ENCODE peak calls at places on chromosomes 2 and 18, in four cellular contexts. O, P, M and U are unnamed samples.

GRCh38 chr2:95334916-95335641 is 37.9 kb downstream of the KCNIP3 start:
- DNase-seq in O (no peak), P (no peak), M (no peak), U (no peak)

GRCh38 chr2:105290981-105291660 is 38.4 kb downstream of the TGFBRAP1 start:
- DNase-seq in O (no peak), P (no peak), M (no peak), U (no peak)

GRCh38 chr2:3692375-3692774 is 11.0 kb upstream of the DCDC2C start:
- DNase-seq in O (peak; percentile 23), P (peak; percentile 49), M (no peak), U (no peak)

GRCh38 chr2:223114170-223114569 is 62.2 kb downstream of the KCNE4 start:
- DNase-seq in O (no peak), P (no peak), M (no peak), U (no peak)

GRCh38 chr2:147933931-147934330 is 86.6 kb downstream of the ORC4 start:
- DNase-seq in O (no peak), P (no peak), M (no peak), U (no peak)

GRCh38 chr2:177758591-177759371 is 313.8 kb downstream of the PDE11A start:
- DNase-seq in O (peak; percentile 16), P (peak; percentile 46), M (peak; percentile 45), U (no peak)

GRCh38 chr2:15714002-15714401 is 122.3 kb downstream of the DDX1 start:
- DNase-seq in O (no peak), P (no peak), M (no peak), U (no peak)

GRCh38 chr2:75375646-75376582 is 176.6 kb upstream of the TACR1 start:
- DNase-seq in O (no peak), P (no peak), M (no peak), U (no peak)

GRCh38 chr2:217622205-217622621 is 380.6 kb downstream of the TNS1 start:
- DNase-seq in O (peak; percentile 85), P (peak; percentile 7), M (no peak), U (no peak)

GRCh38 chr2:224268441-224268840 is 133.5 kb downstream of the FAM124B start:
- DNase-seq in O (peak; percentile 49), P (peak; percentile 84), M (no peak), U (no peak)

GRCh38 chr18:51211552-51211951 is 14.1 kb upstream of the MEX3C start:
- DNase-seq in O (peak; percentile 85), P (no peak), M (no peak), U (peak; percentile 63)

GRCh38 chr2:75634945-75635344 is 11.6 kb upstream of the MRPL19 start:
- DNase-seq in O (no peak), P (no peak), M (no peak), U (no peak)

GRCh38 chr2:109350526-109350925 is 221.5 kb downstream of the SH3RF3 start:
- DNase-seq in O (no peak), P (no peak), M (no peak), U (no peak)

GRCh38 chr2:204008352-204008751 is 71.8 kb downstream of the ICOS start:
- DNase-seq in O (no peak), P (no peak), M (no peak), U (no peak)

GRCh38 chr2:130728007-130728454 is 839 bp upstream of the GPR148 start:
- DNase-seq in O (no peak), P (peak; percentile 15), M (no peak), U (no peak)

GRCh38 chr2:240134466-240134865 is 1.6 kb downstream of the COPS9 start:
- DNase-seq in O (no peak), P (no peak), M (no peak), U (no peak)

DNA sequence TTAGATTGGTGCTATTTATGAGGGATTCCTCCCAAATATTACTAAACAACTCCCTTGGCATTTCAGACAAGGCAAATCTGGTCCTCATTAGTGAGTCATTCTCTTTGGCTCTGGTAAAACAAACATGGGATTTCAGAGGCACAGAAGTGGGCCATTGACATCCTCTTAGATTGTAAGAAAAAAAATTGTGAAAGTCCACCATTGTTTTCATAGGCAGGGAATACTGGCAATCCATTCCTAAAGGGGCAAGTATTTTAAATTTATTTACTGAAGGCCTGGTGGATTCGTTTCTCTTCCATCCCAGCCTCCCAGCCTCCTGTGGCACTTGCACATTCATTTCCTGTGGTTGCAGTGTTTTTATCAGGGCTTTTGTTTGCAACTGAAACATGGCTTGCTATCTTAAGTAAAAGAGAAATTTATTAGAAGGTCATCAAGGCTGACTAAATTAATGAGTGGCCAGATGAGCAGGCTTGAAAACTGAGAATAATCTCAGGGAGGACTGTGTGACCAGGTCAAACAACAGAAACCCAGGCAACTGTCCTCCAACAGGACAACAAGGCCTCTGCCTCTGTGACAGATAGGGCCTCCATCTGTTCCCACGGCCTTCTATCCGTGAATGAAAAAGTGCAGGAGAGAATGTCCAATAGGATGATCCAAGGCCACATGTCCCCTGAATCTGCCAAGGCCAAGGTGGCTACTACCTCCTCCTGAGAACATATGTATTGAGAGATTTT is 23.1 kb upstream of the TNFAIP6 start:
- DNase-seq in O (peak; percentile 56), P (peak; percentile 51), M (no peak), U (no peak)
- TF ChIP-seq CHD4 in O (no peak), P (no peak), M (no peak), U (no peak)

GRCh38 chr2:6864938-6865345 is 765 bp downstream of the CMPK2 start:
- DNase-seq in O (no peak), P (peak; percentile 11), M (no peak), U (no peak)
- TF ChIP-seq CHD4 in O (no peak), P (no peak), M (no peak), U (no peak)

GRCh38 chr18:73831688-73832087 is 315.9 kb downstream of the FBXO15 start:
- DNase-seq in O (no peak), P (no peak), M (no peak), U (no peak)
- TF ChIP-seq CHD4 in O (no peak), P (no peak), M (no peak), U (no peak)

DNA sequence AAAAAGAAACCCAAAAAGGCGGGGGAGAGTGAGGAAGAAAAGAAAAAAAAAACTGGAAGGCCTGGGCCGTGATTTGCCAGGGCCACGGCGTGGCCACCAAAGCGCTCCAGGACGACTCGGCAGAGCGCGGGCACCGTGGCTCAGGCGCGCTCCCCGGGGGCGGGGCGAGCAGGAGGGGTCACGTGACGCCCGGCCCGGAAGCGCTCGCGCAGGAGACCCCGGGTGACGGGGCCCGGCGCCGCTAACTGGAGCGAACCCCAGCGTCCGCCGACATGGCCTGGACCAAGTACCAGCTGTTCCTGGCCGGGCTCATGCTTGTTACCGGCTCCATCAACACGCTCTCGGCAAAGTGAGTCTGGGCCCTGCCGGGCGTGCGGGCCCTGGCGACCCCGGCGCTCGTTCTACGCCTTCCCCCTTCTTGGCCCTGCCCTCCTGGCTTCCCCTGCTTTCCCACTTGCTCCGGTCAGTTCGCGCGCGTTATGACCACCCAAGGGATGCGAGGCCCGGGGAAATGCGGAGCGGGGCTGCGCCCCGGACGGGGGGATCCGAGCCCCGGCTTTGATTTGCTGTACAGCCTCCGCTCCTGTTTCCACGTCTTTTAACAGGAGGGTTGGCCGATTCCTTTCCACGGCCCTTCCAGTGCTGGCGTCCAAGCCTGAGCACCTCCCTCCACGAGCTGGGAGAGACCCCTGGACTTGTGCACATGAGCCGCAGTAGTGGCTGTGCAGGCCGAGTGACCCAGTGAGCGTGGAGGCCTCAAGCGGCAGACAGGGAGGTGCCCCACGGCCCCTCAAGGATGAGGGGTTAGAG is at the start of gene SLC35F6:
- DNase-seq in O (peak; percentile 71), P (peak; percentile 86), M (peak; percentile 94), U (no peak)
- TF ChIP-seq CHD4 in O (no peak), P (no peak), M (no peak), U (no peak)

GRCh38 chr2:127479219-127479825 is 47.0 kb downstream of the IWS1 start:
- DNase-seq in O (peak; percentile 73), P (peak; percentile 72), M (peak; percentile 29), U (peak; percentile 11)
- TF ChIP-seq CHD4 in O (no peak), P (no peak), M (no peak), U (no peak)